ENCODE peak calls at places on chromosomes 7 and 10, in eight cellular contexts. F is occipital lobe; O is stimulated activated CD4-positive, alpha-beta T cell treated with anti-CD3 and anti-CD28 coated beads, Interleukin-4, amount 100 ng/mL, for 4 hours; T is CD4-positive, CD25-positive, alpha-beta regulatory T cell; Q is coronary artery; R is activated CD4-positive, alpha-beta T cell treated with anti-CD3 and anti-CD28 coated beads for 48 hours; B is transverse colon; K is NCI-H510A. W is an unnamed sample.

GRCh38 chr7:12327922-12328321 is 75.7 kb downstream of the VWDE start:
- DNase-seq in B (no peak), Q (no peak), K (no peak), O (no peak), T (no peak), F (no peak), R (no peak), W (peak; percentile 77)

GRCh38 chr10:14545827-14546226 is 215.1 kb upstream of the FRMD4A start:
- DNase-seq in O (no peak), R (no peak), F (no peak), Q (no peak), B (no peak), K (no peak), T (no peak), W (no peak)

GRCh38 chr7:140769852-140770251 is 73.3 kb downstream of the NDUFB2 start:
- DNase-seq in R (no peak), K (no peak), O (no peak), B (no peak), T (no peak), Q (no peak), F (no peak), W (no peak)

GRCh38 chr7:50653116-50653854 is 88.1 kb upstream of the DDC start:
- DNase-seq in R (no peak), B (peak; percentile 35), K (no peak), T (no peak), F (no peak), Q (peak; percentile 86), O (no peak), W (no peak)

GRCh38 chr7:92034116-92034515 is 93.5 kb downstream of the AKAP9 start:
- DNase-seq in Q (no peak), T (no peak), R (no peak), O (no peak), F (no peak), K (no peak), B (no peak), W (no peak)

GRCh38 chr7:23383225-23383624 is 84.1 kb downstream of the MALSU1 start:
- DNase-seq in K (no peak), R (no peak), T (no peak), O (no peak), Q (no peak), B (no peak), F (no peak), W (no peak)

GRCh38 chr7:139328375-139328774 is 12.8 kb upstream of the FMC1 start:
- DNase-seq in B (no peak), K (no peak), T (no peak), R (no peak), Q (no peak), O (no peak), F (no peak), W (no peak)

GRCh38 chr7:140605337-140605736 is 35.3 kb downstream of the DENND2A start:
- DNase-seq in K (no peak), B (no peak), R (no peak), T (no peak), O (no peak), Q (no peak), F (no peak), W (no peak)

GRCh38 chr10:94232711-94233383 is 129.9 kb downstream of the NOC3L start:
- DNase-seq in B (no peak), T (no peak), K (no peak), Q (no peak), F (no peak), O (no peak), R (no peak), W (no peak)

GRCh38 chr7:151308256-151308655 is 33.4 kb upstream of the NUB1 start:
- DNase-seq in O (no peak), Q (peak; percentile 59), B (no peak), K (no peak), T (no peak), R (no peak), F (no peak), W (no peak)

GRCh38 chr10:112741830-112742402 is 208.1 kb upstream of the TCF7L2 start:
- DNase-seq in F (no peak), R (no peak), O (no peak), B (peak; percentile 23), K (peak; percentile 49), T (no peak), Q (no peak), W (peak; percentile 72)

GRCh38 chr10:81914736-81915510 is 39.9 kb downstream of the NRG3 start:
- DNase-seq in B (no peak), T (no peak), R (no peak), O (no peak), F (no peak), Q (no peak), K (no peak), W (no peak)